ENCODE peak calls at places on chromosomes 5 and 9, in nine cellular contexts. P, N, Y, C, J, H, I, D and R are unnamed samples.

GRCh38 chr5:178108966-178109365 is 4.4 kb upstream of the N4BP3 start:
- DNase-seq in P (no peak), N (no peak), Y (no peak), C (no peak), J (no peak), H (no peak), I (no peak), D (no peak), R (no peak)

GRCh38 chr5:37086466-37087178 is 162.6 kb downstream of the CPLANE1 start:
- DNase-seq in P (no peak), N (no peak), Y (peak; percentile 65), C (peak; percentile 39), J (no peak), H (no peak), I (no peak), D (peak; percentile 34), R (no peak)

GRCh38 chr9:35859310-35859994 is 10.7 kb downstream of the OR13J1 start:
- DNase-seq in P (peak; percentile 42), N (no peak), Y (peak; percentile 46), C (no peak), J (no peak), H (peak; percentile 6), I (no peak), D (peak; percentile 20), R (no peak)

GRCh38 chr5:150522504-150523464 is 14.9 kb downstream of the NDST1 start:
- DNase-seq in P (peak; percentile 43), N (no peak), Y (no peak), C (no peak), J (no peak), H (no peak), I (no peak), D (no peak), R (no peak)

GRCh38 chr9:87596862-87597261 is 99.2 kb downstream of the DAPK1 start:
- DNase-seq in P (no peak), N (no peak), Y (no peak), C (no peak), J (peak; percentile 66), H (no peak), I (no peak), D (peak; percentile 44), R (no peak)

GRCh38 chr5:147939431-147940114 is 33.2 kb upstream of the C5orf46 start:
- DNase-seq in P (no peak), N (no peak), Y (no peak), C (no peak), J (no peak), H (no peak), I (no peak), D (no peak), R (no peak)

GRCh38 chr5:123460296-123460729 is 37.1 kb upstream of the CEP120 start:
- DNase-seq in P (peak; percentile 69), N (no peak), Y (no peak), C (no peak), J (no peak), H (no peak), I (no peak), D (no peak), R (no peak)

GRCh38 chr5:181221105-181221791 is 1.8 kb upstream of the TRIM41 start:
- DNase-seq in P (no peak), N (no peak), Y (no peak), C (no peak), J (no peak), H (no peak), I (no peak), D (no peak), R (no peak)

GRCh38 chr5:123297866-123298265 is 125.3 kb downstream of the CEP120 start:
- DNase-seq in P (no peak), N (no peak), Y (peak; percentile 25), C (no peak), J (no peak), H (no peak), I (no peak), D (no peak), R (no peak)

GRCh38 chr9:125126019-125126746 is 17.1 kb downstream of the SCAI start:
- DNase-seq in P (peak; percentile 20), N (no peak), Y (peak; percentile 100), C (no peak), J (peak; percentile 62), H (no peak), I (no peak), D (peak; percentile 100), R (no peak)

GRCh38 chr5:67063791-67064190 is 132.8 kb downstream of the CD180 start:
- DNase-seq in P (peak; percentile 24), N (no peak), Y (peak; percentile 84), C (no peak), J (no peak), H (no peak), I (no peak), D (peak; percentile 4), R (no peak)

GRCh38 chr9:123339666-123340414 is 16.2 kb upstream of the CRB2 start:
- DNase-seq in P (no peak), N (no peak), Y (no peak), C (no peak), J (no peak), H (no peak), I (no peak), D (no peak), R (no peak)

GRCh38 chr5:178398856-178399722 is 166.5 kb upstream of the PHYKPL start:
- DNase-seq in P (no peak), N (no peak), Y (no peak), C (no peak), J (no peak), H (no peak), I (no peak), D (no peak), R (peak; percentile 81)

GRCh38 chr5:15472116-15472515 is 27.9 kb upstream of the FBXL7 start:
- DNase-seq in P (no peak), N (no peak), Y (no peak), C (no peak), J (no peak), H (no peak), I (no peak), D (no peak), R (no peak)
- TF ChIP-seq CTCF in P (no peak), N (no peak), Y (peak; percentile 1), C (peak; percentile 44), J (no peak), H (no peak), I (no peak), D (no peak), R (no peak)

GRCh38 chr9:137880160-137880975 is 2.8 kb downstream of the CACNA1B start:
- DNase-seq in P (no peak), N (no peak), Y (no peak), C (no peak), J (no peak), H (no peak), I (no peak), D (no peak), R (no peak)

GRCh38 chr9:137878957-137879555 is 1.5 kb downstream of the CACNA1B start:
- DNase-seq in P (no peak), N (no peak), Y (no peak), C (no peak), J (no peak), H (no peak), I (no peak), D (no peak), R (no peak)

GRCh38 chr9:137876781-137877386 is 698 bp upstream of the CACNA1B start:
- DNase-seq in P (no peak), N (no peak), Y (no peak), C (no peak), J (no peak), H (no peak), I (no peak), D (no peak), R (no peak)

GRCh38 chr9:137879566-137880150 is 2.1 kb downstream of the CACNA1B start:
- DNase-seq in P (no peak), N (no peak), Y (no peak), C (no peak), J (no peak), H (no peak), I (no peak), D (no peak), R (no peak)

DNA sequence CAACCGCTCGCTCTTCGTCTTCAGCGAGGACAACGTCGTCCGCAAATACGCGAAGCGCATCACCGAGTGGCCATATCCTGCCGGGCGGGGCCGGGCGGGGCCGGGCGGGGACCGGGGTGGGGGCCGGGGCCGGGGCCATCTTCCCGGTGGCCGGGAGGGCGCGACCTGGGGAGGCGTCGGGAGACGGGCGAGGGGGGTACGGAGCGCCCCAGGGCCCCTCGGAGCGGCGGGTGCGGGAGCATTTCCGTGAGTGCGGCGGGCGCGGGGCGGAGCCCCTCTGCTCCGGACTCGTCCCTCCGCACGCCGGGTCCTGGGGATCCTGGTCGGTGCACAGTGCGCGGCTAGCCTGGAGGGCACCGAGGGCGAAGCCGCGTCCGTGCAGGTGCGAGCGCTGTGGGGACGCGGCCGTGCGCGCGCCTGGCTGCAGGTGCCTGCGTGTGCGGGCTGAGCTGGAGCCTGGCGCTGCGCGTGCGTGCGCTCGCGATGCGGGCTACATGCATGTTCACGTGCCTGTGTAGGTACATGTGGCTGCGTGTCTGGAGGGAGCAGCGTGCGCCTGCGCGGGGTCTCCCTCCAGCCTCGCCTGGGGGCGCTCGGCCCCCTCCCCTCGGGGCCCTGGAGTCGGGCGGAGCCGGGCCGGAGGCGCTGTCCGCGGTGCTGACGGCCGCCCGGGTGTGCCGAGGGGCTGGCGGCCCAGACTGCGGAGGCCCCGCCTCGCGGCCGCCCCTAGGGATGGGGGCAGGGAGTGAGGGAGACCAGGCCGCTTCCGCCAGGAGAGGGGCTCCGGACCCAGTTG is 762 bp downstream of the CACNA1B start:
- DNase-seq in P (no peak), N (peak; percentile 91), Y (peak; percentile 5), C (peak; percentile 51), J (no peak), H (peak; percentile 90), I (no peak), D (no peak), R (peak; percentile 80)
- TF ChIP-seq CTCF in P (no peak), N (no peak), Y (no peak), C (peak; percentile 20), J (no peak), H (peak; percentile 27), I (no peak), D (no peak), R (no peak)

DNA sequence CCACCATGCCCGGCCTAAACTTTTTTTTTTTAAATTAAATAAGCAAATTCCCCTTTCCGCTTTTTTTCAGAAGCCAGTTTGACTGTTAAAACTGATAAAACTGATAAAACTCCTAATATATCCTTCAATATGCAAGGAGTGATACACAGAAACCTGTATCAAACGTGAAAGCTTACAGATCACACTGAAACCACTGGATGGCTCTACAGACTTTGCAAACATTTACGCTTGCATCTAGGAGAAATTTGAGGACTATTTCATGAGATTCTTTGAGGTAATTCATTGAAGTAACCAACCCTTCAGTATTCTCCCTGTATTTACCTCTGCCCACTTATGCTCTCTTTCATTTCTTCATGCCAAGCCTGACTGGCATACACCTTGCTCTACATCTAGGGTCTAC is 40.6 kb upstream of the CHD1 start:
- DNase-seq in P (no peak), N (no peak), Y (no peak), C (no peak), J (no peak), H (no peak), I (no peak), D (no peak), R (no peak)
- TF ChIP-seq CTCF in P (no peak), N (no peak), Y (no peak), C (no peak), J (no peak), H (no peak), I (no peak), D (no peak), R (no peak)

GRCh38 chr9:127505396-127506116 is 54.2 kb downstream of the LRSAM1 start:
- DNase-seq in P (peak; percentile 60), N (peak; percentile 71), Y (peak; percentile 32), C (no peak), J (peak; percentile 59), H (peak; percentile 35), I (no peak), D (peak; percentile 45), R (peak; percentile 75)
- TF ChIP-seq CTCF in P (peak; percentile 54), N (peak; percentile 47), Y (peak; percentile 50), C (peak; percentile 87), J (no peak), H (peak; percentile 50), I (peak; percentile 74), D (peak; percentile 62), R (peak; percentile 60)